ENCODE peak calls at places on chromosomes 12 and 14, in nine cellular contexts. E, I, D, T, X, Q, Y, J and M are unnamed samples.
A peak's percentile ranks its signal among the peaks of the same experiment; 100 is the strongest.

GRCh38 chr14:97298331-97298730 is 501.1 kb downstream of the VRK1 start:
- DNase-seq in E (no peak), I (no peak), D (no peak), T (peak; percentile 31), X (peak; percentile 87), Q (no peak), Y (no peak), J (no peak), M (no peak)

GRCh38 chr12:79874665-79875064 is 60.2 kb downstream of the PPP1R12A start:
- DNase-seq in E (no peak), I (no peak), D (no peak), T (no peak), X (peak; percentile 59), Q (no peak), Y (no peak), J (no peak), M (no peak)

GRCh38 chr12:9742665-9743064 is 9.8 kb upstream of the CLECL1 start:
- DNase-seq in E (no peak), I (no peak), D (no peak), T (no peak), X (no peak), Q (no peak), Y (no peak), J (no peak), M (no peak)

GRCh38 chr14:52259452-52259851 is 8.0 kb upstream of the PTGDR start:
- DNase-seq in E (no peak), I (no peak), D (no peak), T (no peak), X (no peak), Q (no peak), Y (no peak), J (no peak), M (peak; percentile 86)

GRCh38 chr14:23631702-23632460 is 4.3 kb upstream of the DHRS2 start:
- DNase-seq in E (no peak), I (peak; percentile 83), D (peak; percentile 38), T (peak; percentile 85), X (peak; percentile 96), Q (peak; percentile 64), Y (peak; percentile 83), J (peak; percentile 66), M (peak; percentile 52)

GRCh38 chr14:50085570-50086315 is 30.6 kb downstream of the VCPKMT start:
- DNase-seq in E (no peak), I (no peak), D (peak; percentile 91), T (peak; percentile 10), X (no peak), Q (no peak), Y (no peak), J (peak; percentile 82), M (no peak)

GRCh38 chr12:47085815-47086252 is 6.1 kb upstream of the AMIGO2 start:
- DNase-seq in E (no peak), I (no peak), D (no peak), T (peak; percentile 96), X (peak; percentile 71), Q (no peak), Y (no peak), J (peak; percentile 40), M (peak; percentile 11)

GRCh38 chr12:241266-241665 is 21.4 kb downstream of the SLC6A13 start:
- DNase-seq in E (no peak), I (no peak), D (no peak), T (no peak), X (no peak), Q (no peak), Y (no peak), J (no peak), M (no peak)

GRCh38 chr12:15719230-15719629 is 70.0 kb downstream of the EPS8 start:
- DNase-seq in E (no peak), I (no peak), D (no peak), T (no peak), X (no peak), Q (no peak), Y (no peak), J (no peak), M (no peak)

GRCh38 chr12:130956456-130957303 is 3.0 kb downstream of the ADGRD1 start:
- DNase-seq in E (no peak), I (no peak), D (no peak), T (no peak), X (no peak), Q (no peak), Y (no peak), J (no peak), M (no peak)

GRCh38 chr14:61718039-61718438 is 22.7 kb downstream of the HIF1A start:
- DNase-seq in E (no peak), I (no peak), D (no peak), T (no peak), X (no peak), Q (no peak), Y (no peak), J (no peak), M (no peak)

GRCh38 chr12:41888285-41888684 is 256.4 kb downstream of the GXYLT1 start:
- DNase-seq in E (no peak), I (no peak), D (no peak), T (no peak), X (no peak), Q (no peak), Y (no peak), J (no peak), M (no peak)

GRCh38 chr12:64691793-64692583 is 67.2 kb downstream of the GNS start:
- DNase-seq in E (no peak), I (no peak), D (no peak), T (peak; percentile 70), X (no peak), Q (no peak), Y (no peak), J (no peak), M (no peak)

GRCh38 chr14:34912966-34913365 is 37.8 kb upstream of the BAZ1A start:
- DNase-seq in E (no peak), I (no peak), D (no peak), T (no peak), X (no peak), Q (no peak), Y (no peak), J (no peak), M (no peak)

GRCh38 chr12:64781374-64782029 is 22.3 kb upstream of the GNS start:
- DNase-seq in E (no peak), I (peak; percentile 52), D (no peak), T (peak; percentile 22), X (no peak), Q (no peak), Y (peak; percentile 66), J (no peak), M (no peak)

GRCh38 chr14:80212025-80212402 is 710 bp upstream of the DIO2 start:
- DNase-seq in E (no peak), I (no peak), D (no peak), T (peak; percentile 69), X (peak; percentile 53), Q (no peak), Y (no peak), J (no peak), M (no peak)

GRCh38 chr12:2314492-2314891 is 261.7 kb downstream of the CACNA1C start:
- DNase-seq in E (no peak), I (no peak), D (no peak), T (no peak), X (no peak), Q (no peak), Y (no peak), J (no peak), M (no peak)

GRCh38 chr12:114680498-114681148 is 3.4 kb downstream of the TBX3 start:
- DNase-seq in E (no peak), I (no peak), D (no peak), T (no peak), X (peak; percentile 44), Q (no peak), Y (no peak), J (no peak), M (no peak)

GRCh38 chr14:97379091-97379531 is 581.9 kb downstream of the VRK1 start:
- DNase-seq in E (no peak), I (no peak), D (no peak), T (no peak), X (peak; percentile 73), Q (no peak), Y (no peak), J (no peak), M (no peak)

GRCh38 chr14:43877351-43877900 is 629.7 kb downstream of the FSCB start:
- DNase-seq in E (no peak), I (no peak), D (no peak), T (peak; percentile 12), X (no peak), Q (no peak), Y (no peak), J (no peak), M (no peak)
- TF ChIP-seq CTCF in E (no peak), I (no peak), D (no peak), T (no peak), X (no peak), Q (no peak), Y (no peak), J (no peak), M (no peak)

GRCh38 chr12:27732281-27732680 is 21.6 kb downstream of the MRPS35 start:
- DNase-seq in E (no peak), I (no peak), D (no peak), T (no peak), X (peak; percentile 77), Q (no peak), Y (no peak), J (no peak), M (peak; percentile 31)
- TF ChIP-seq CTCF in E (no peak), I (peak; percentile 19), D (peak; percentile 46), T (peak; percentile 17), X (peak; percentile 88), Q (no peak), Y (no peak), J (no peak), M (peak; percentile 58)

DNA sequence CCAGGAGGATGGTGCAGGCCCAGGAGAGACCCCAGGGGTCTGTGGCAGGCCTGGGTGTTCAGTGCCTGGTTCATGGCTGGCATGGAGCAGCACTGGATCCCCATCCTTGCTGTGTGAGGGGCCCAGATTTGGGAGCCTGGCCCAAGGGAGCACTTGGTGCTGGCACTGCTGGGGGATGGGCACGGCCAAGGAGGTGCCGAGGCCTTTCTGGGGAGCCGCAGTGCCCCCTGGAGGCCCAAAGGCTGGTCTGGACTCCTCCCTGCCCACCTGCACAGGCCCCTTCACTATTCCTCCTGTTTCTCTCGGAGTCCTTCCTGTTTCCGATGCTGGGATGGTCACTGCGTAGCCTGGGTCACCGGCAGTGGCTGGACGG is 48.6 kb downstream of the LRCOL1 start:
- DNase-seq in E (no peak), I (no peak), D (no peak), T (peak; percentile 51), X (peak; percentile 92), Q (no peak), Y (no peak), J (peak; percentile 54), M (peak; percentile 45)
- TF ChIP-seq CTCF in E (no peak), I (no peak), D (peak; percentile 59), T (peak; percentile 53), X (peak; percentile 71), Q (no peak), Y (peak; percentile 22), J (no peak), M (peak; percentile 60)

DNA sequence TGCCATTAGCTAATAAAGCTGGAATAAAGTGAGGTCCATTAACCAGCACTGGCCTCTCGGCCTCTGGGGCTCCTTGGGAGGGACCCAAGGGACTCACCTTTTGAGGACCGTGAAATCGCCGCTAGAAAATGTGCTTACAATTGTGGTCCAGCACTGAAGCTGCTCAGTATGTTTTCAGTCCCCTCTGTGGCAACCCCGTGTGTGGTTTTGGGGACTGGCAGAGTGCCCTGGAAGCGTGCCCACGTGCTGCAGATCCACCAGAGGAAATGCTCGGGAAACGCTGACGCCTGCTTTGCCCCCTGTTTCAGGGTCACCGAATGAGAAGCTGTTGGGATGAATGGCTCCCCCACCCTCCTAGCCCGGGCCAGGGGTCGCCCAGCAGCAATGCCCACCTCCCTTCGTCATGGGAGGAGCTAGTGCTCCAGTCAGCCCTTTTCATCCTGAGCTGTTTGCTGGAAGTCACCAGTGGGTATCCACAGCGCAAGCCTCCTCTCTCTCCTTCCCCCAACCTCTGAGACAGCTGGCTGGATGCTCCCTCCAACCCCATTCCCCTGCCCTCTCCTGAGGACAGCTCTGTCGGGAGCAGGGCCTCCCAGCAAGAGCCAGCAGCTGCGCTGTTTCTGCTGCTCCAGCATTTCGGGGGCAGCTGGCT is 33.1 kb upstream of the PPP1R13B start:
- DNase-seq in E (no peak), I (peak; percentile 79), D (no peak), T (peak; percentile 50), X (no peak), Q (no peak), Y (peak; percentile 80), J (no peak), M (peak; percentile 36)
- TF ChIP-seq CTCF in E (no peak), I (no peak), D (no peak), T (no peak), X (no peak), Q (no peak), Y (no peak), J (no peak), M (no peak)